ENCODE peak calls at places on chromosomes 6 and 20, in seven cellular contexts. Y, Q, I, A, G, D and L are unnamed samples.

GRCh38 chr6:63549076-63549475 is 23.2 kb upstream of the LOC128125822 start:
- DNase-seq in Y (no peak), A (no peak), D (peak; percentile 59), G (no peak), I (no peak), Q (no peak), L (no peak)

GRCh38 chr6:134937426-134937825 is 12.5 kb downstream of the ALDH8A1 start:
- DNase-seq in Y (peak; percentile 9), A (no peak), G (no peak), I (no peak), D (no peak), Q (no peak), L (no peak)

GRCh38 chr6:118709859-118710350 is 58.5 kb upstream of the CEP85L start:
- DNase-seq in D (peak; percentile 58), G (peak; percentile 3), Q (no peak), I (peak; percentile 60), Y (peak; percentile 51), A (no peak), L (no peak)

GRCh38 chr6:137363805-137364138 is 130.4 kb downstream of the OLIG3 start:
- DNase-seq in Q (no peak), G (peak; percentile 6), A (no peak), I (no peak), Y (no peak), D (no peak), L (no peak)

GRCh38 chr6:148776321-148776966 is 29.6 kb downstream of the UST start:
- DNase-seq in D (no peak), Q (no peak), A (no peak), G (peak; percentile 89), Y (peak; percentile 48), I (no peak), L (no peak)

GRCh38 chr6:153947817-153948447 is 91.1 kb upstream of the OPRM1 start:
- DNase-seq in G (peak; percentile 5), D (peak; percentile 65), A (no peak), Q (peak; percentile 5), I (no peak), Y (no peak), L (no peak)

GRCh38 chr6:3624268-3625136 is 127.0 kb downstream of the PXDC1 start:
- DNase-seq in Y (no peak), Q (no peak), I (no peak), A (no peak), D (no peak), G (no peak), L (no peak)

GRCh38 chr6:167928111-167928510 is 69.4 kb upstream of the KIF25 start:
- DNase-seq in Y (no peak), Q (no peak), D (no peak), G (no peak), A (no peak), I (no peak), L (no peak)

GRCh38 chr6:157625764-157626163 is 197.3 kb upstream of the SNX9 start:
- DNase-seq in Q (no peak), A (no peak), I (no peak), D (no peak), G (no peak), Y (no peak), L (no peak)

GRCh38 chr6:140441256-140441655 is 1066.8 kb upstream of the CITED2 start:
- DNase-seq in A (peak; percentile 64), Q (no peak), D (peak; percentile 84), Y (no peak), G (peak; percentile 7), I (no peak), L (no peak)

GRCh38 chr6:33926451-33926850 is 122.6 kb upstream of the MLN start:
- DNase-seq in A (no peak), Y (no peak), I (no peak), G (peak; percentile 35), D (no peak), Q (no peak), L (no peak)

GRCh38 chr6:15490242-15491100 is 172.4 kb downstream of the DTNBP1 start:
- DNase-seq in G (no peak), A (no peak), I (no peak), D (no peak), Y (no peak), Q (no peak), L (no peak)

GRCh38 chr20:44092551-44093248 is 94.3 kb downstream of the JPH2 start:
- DNase-seq in G (no peak), Q (no peak), I (no peak), A (no peak), D (peak; percentile 50), Y (peak; percentile 40), L (no peak)

GRCh38 chr6:105509506-105510331 is 106.8 kb upstream of the PREP start:
- DNase-seq in Q (no peak), Y (no peak), I (no peak), D (peak; percentile 43), G (no peak), A (no peak), L (no peak)

GRCh38 chr20:24683676-24684075 is 214.2 kb downstream of the SYNDIG1 start:
- DNase-seq in D (no peak), I (no peak), Q (peak; percentile 2), G (no peak), Y (no peak), A (peak; percentile 10), L (peak; percentile 30)

GRCh38 chr6:31246051-31246495 is 25.8 kb downstream of the HLA-C start:
- DNase-seq in I (no peak), Y (peak; percentile 22), G (peak; percentile 85), D (no peak), A (no peak), Q (no peak), L (no peak)

GRCh38 chr20:23613676-23614075 is 8.0 kb upstream of the CST9 start:
- DNase-seq in D (no peak), A (peak; percentile 82), G (no peak), Y (no peak), Q (no peak), I (no peak), L (no peak)

GRCh38 chr6:79602859-79603258 is 28.3 kb upstream of the SH3BGRL2 start:
- DNase-seq in Y (no peak), D (no peak), G (no peak), I (no peak), A (no peak), Q (no peak), L (no peak)

GRCh38 chr6:29917843-29918242 is 24.5 kb upstream of the HLA-A start:
- DNase-seq in Y (no peak), I (no peak), D (no peak), G (no peak), Q (no peak), A (no peak), L (no peak)
- TF ChIP-seq CTCF in Y (no peak), I (no peak), D (no peak), G (no peak), Q (no peak), A (no peak), L (no peak)

GRCh38 chr20:49433387-49433786 is 49.1 kb downstream of the KCNB1 start:
- DNase-seq in Y (no peak), G (no peak), Q (peak; percentile 28), I (no peak), A (no peak), D (no peak), L (no peak)

GRCh38 chr20:49432562-49432961 is 49.9 kb downstream of the KCNB1 start:
- DNase-seq in I (no peak), G (no peak), Q (no peak), A (no peak), Y (no peak), D (no peak), L (no peak)

GRCh38 chr20:49437057-49437456 is 45.4 kb downstream of the KCNB1 start:
- DNase-seq in I (no peak), G (no peak), Y (no peak), D (no peak), A (no peak), Q (no peak), L (no peak)

GRCh38 chr20:49431345-49431744 is 51.1 kb downstream of the KCNB1 start:
- DNase-seq in A (no peak), Y (no peak), G (peak; percentile 47), Q (no peak), I (no peak), D (no peak), L (no peak)

GRCh38 chr20:49435639-49436038 is 46.8 kb downstream of the KCNB1 start:
- DNase-seq in I (no peak), G (no peak), A (no peak), D (no peak), Y (no peak), Q (no peak), L (no peak)
- TF ChIP-seq CTCF in I (no peak), G (no peak), A (no peak), D (no peak), Y (no peak), Q (no peak), L (no peak)

GRCh38 chr6:57221191-57221935 is 744 bp downstream of the RAB23 start:
- DNase-seq in Y (no peak), G (peak; percentile 69), D (peak; percentile 83), A (peak; percentile 83), Q (peak; percentile 57), I (peak; percentile 86), L (no peak)

GRCh38 chr6:57217270-57217669 is 4.8 kb downstream of the RAB23 start:
- DNase-seq in D (no peak), A (no peak), G (no peak), Y (no peak), I (no peak), Q (no peak), L (no peak)

GRCh38 chr6:57220083-57220703 is 1.9 kb downstream of the RAB23 start:
- DNase-seq in I (no peak), Y (no peak), D (no peak), G (no peak), A (no peak), Q (no peak), L (no peak)

GRCh38 chr6:57215260-57215659 is 6.8 kb downstream of the RAB23 start:
- DNase-seq in A (no peak), D (no peak), Q (no peak), I (no peak), Y (no peak), G (no peak), L (no peak)

DNA sequence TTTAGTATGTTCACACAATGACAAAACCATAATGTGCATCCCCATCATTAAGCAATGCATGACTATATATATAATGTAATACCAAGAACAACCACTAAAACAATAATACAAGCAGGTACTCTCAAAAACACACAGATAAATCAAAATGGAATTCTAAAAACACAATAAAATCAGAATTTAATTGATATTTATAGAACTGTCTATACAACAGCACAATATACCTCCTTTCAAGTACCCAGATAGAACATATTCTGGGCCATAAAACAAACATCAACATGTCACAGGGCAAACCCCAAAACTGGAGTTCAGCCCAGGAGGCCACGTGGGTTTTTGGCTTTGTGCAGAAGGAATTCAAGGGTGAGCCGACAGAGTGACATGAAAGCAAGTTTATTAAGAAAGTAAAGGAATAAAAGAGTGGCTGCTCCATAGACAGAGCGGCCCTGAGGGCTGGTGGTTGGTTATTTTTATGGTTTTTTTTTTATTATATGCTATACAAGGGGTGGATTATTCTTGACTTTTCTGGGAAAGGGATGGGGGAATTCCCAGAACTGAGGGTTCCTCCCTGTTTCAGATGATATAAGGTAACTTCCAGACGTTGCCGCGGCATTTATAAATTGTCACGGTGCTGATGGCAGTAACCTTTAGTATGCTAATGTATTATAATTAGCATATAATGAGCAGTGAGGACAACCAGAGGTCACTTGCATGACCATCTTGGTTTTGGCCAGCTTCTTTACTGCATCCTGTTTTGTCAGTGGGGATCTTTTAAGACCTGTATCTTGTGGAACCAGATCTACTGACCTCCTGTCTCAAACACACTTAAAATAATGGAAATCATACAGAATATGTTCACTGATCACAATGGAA is 5.6 kb downstream of the RAB23 start:
- DNase-seq in Q (no peak), D (no peak), I (no peak), A (no peak), G (no peak), Y (peak; percentile 86), L (no peak)
- TF ChIP-seq CTCF in Q (no peak), D (peak; percentile 11), I (no peak), A (no peak), G (no peak), Y (no peak), L (peak; percentile 67)

GRCh38 chr20:45111799-45112471 is 3.0 kb downstream of the WFDC5 start:
- DNase-seq in Y (no peak), D (no peak), I (no peak), A (no peak), Q (no peak), G (no peak), L (no peak)
- TF ChIP-seq CTCF in Y (peak; percentile 56), D (peak; percentile 53), I (no peak), A (peak; percentile 26), Q (peak; percentile 47), G (peak; percentile 66), L (peak; percentile 82)